ENCODE peak calls at places on chromosomes 12 and 14, in four cellular contexts. P is immature natural killer cell, H is H7, C is AG04450. I is an unnamed sample.
A peak's percentile ranks its signal among the peaks of the same experiment; 100 is the strongest.

GRCh38 chr12:78290606-78291345 is 460.1 kb downstream of the NAV3 start:
- DNase-seq in C (peak; percentile 65), H (no peak), P (no peak), I (no peak)

GRCh38 chr12:96585977-96586376 is 96.6 kb downstream of the CFAP54 start:
- DNase-seq in C (no peak), H (no peak), P (no peak), I (no peak)

GRCh38 chr14:77985235-77985634 is 184.9 kb upstream of the NRXN3 start:
- DNase-seq in H (no peak), P (no peak), C (no peak), I (no peak)

GRCh38 chr12:68613209-68613904 is 2.7 kb downstream of the RAP1B start:
- DNase-seq in P (no peak), H (no peak), C (no peak), I (no peak)

GRCh38 chr14:55297611-55298323 is 26.5 kb downstream of the FBXO34 start:
- DNase-seq in P (no peak), H (no peak), C (no peak), I (peak; percentile 18)

GRCh38 chr14:66624319-66624937 is 116.5 kb downstream of the GPHN start:
- DNase-seq in H (peak; percentile 30), P (peak; percentile 2), C (peak; percentile 42), I (peak; percentile 67)

GRCh38 chr12:10469701-10470100 is 16.5 kb upstream of the KLRC1 start:
- DNase-seq in P (no peak), C (no peak), H (no peak), I (no peak)

GRCh38 chr12:54932691-54933090 is 51.9 kb downstream of the TESPA1 start:
- DNase-seq in C (no peak), P (no peak), H (no peak), I (no peak)

GRCh38 chr12:103799504-103800251 is 41.4 kb downstream of the NT5DC3 start:
- DNase-seq in C (no peak), P (no peak), H (no peak), I (peak; percentile 40)

GRCh38 chr14:100105357-100106169 is 40.3 kb downstream of the EVL start:
- DNase-seq in H (no peak), P (peak; percentile 46), C (no peak), I (no peak)

GRCh38 chr12:53532524-53533445 is 25.5 kb upstream of the NPFF start:
- DNase-seq in P (no peak), C (no peak), H (no peak), I (no peak)

GRCh38 chr14:75306917-75307699 is 28.5 kb downstream of the FOS start:
- DNase-seq in P (no peak), H (no peak), C (no peak), I (peak; percentile 37)

GRCh38 chr12:32312049-32312670 is 87.2 kb upstream of the FGD4 start:
- DNase-seq in C (peak; percentile 46), P (peak; percentile 32), H (peak; percentile 29), I (peak; percentile 58)

GRCh38 chr14:69315302-69315701 is 55.3 kb downstream of the GALNT16 start:
- DNase-seq in P (no peak), H (no peak), C (no peak), I (no peak)

GRCh38 chr14:102508410-102508773 is 1.2 kb downstream of the ANKRD9 start:
- DNase-seq in P (no peak), H (peak; percentile 62), C (no peak), I (no peak)

GRCh38 chr12:89179245-89179644 is 173.1 kb downstream of the DUSP6 start:
- DNase-seq in C (no peak), P (no peak), H (no peak), I (no peak)

GRCh38 chr12:106766393-106766826 is 8.1 kb upstream of the RIC8B start:
- DNase-seq in C (no peak), H (no peak), P (no peak), I (peak; percentile 31)

GRCh38 chr12:48998497-48999353 is 450 bp downstream of the DDN start:
- DNase-seq in C (no peak), H (peak; percentile 79), P (peak; percentile 28), I (no peak)

GRCh38 chr12:57940915-57941164 is 527 bp upstream of the ATP23 start:
- DNase-seq in H (no peak), P (no peak), C (no peak), I (no peak)

GRCh38 chr12:120228041-120228290 is 27.1 kb upstream of the RPLP0 start:
- DNase-seq in H (no peak), P (no peak), C (no peak), I (no peak)

GRCh38 chr14:61578745-61579144 is 116.6 kb upstream of the HIF1A start:
- DNase-seq in H (no peak), P (no peak), C (no peak), I (no peak)

GRCh38 chr12:30308010-30308717 is 387.5 kb downstream of the IPO8 start:
- DNase-seq in H (no peak), C (no peak), P (no peak), I (peak; percentile 22)

GRCh38 chr14:65173973-65174693 is 71.8 kb upstream of the MAX start:
- DNase-seq in H (peak; percentile 89), P (no peak), C (no peak), I (peak; percentile 78)

GRCh38 chr14:104399432-104400155 is 180.0 kb upstream of the C14orf180 start:
- DNase-seq in H (peak; percentile 49), C (no peak), P (no peak), I (no peak)

GRCh38 chr14:92022036-92022435 is 17.8 kb downstream of the TRIP11 start:
- DNase-seq in P (no peak), H (no peak), C (no peak), I (no peak)

GRCh38 chr12:17992002-17992656 is 97.9 kb downstream of the RERGL start:
- DNase-seq in C (no peak), H (peak; percentile 11), P (no peak), I (peak; percentile 36)

GRCh38 chr14:82657186-82657675 is 1123.6 kb upstream of the SEL1L start:
- DNase-seq in P (no peak), C (no peak), H (no peak), I (no peak)

GRCh38 chr14:100428727-100429126 is 105.6 kb downstream of the SLC25A47 start:
- DNase-seq in P (no peak), H (no peak), C (no peak), I (no peak)

GRCh38 chr14:64707661-64708060 is 3.4 kb downstream of the PLEKHG3 start:
- DNase-seq in H (peak; percentile 20), P (peak; percentile 41), C (peak; percentile 53), I (no peak)

GRCh38 chr12:69834147-69834546 is 9.1 kb downstream of the MYRFL start:
- DNase-seq in P (no peak), C (no peak), H (no peak), I (no peak)

GRCh38 chr14:104292084-104292970 is 153.9 kb downstream of the KIF26A start:
- DNase-seq in H (peak; percentile 82), C (no peak), P (no peak), I (peak; percentile 62)

GRCh38 chr12:131459666-131460365 is 251.1 kb upstream of the SFSWAP start:
- DNase-seq in H (peak; percentile 31), C (no peak), P (no peak), I (no peak)

GRCh38 chr14:79248131-79248530 is 963.2 kb downstream of the DIO2 start:
- DNase-seq in P (no peak), H (no peak), C (no peak), I (no peak)

GRCh38 chr14:77024171-77024627 is 4.3 kb downstream of the IRF2BPL start:
- DNase-seq in C (no peak), H (peak; percentile 91), P (peak; percentile 71), I (peak; percentile 78)